ENCODE peak calls at places on chromosomes 6 and 20, in seven cellular contexts. I, W, R, C, T, B and P are unnamed samples.

GRCh38 chr6:111651185-111652034 is 45.7 kb upstream of the TRAF3IP2 start:
- DNase-seq in I (no peak), W (no peak), B (no peak), R (no peak), T (no peak), C (no peak), P (no peak)

GRCh38 chr20:12721636-12722035 is 287.1 kb upstream of the SPTLC3 start:
- DNase-seq in I (no peak), R (no peak), B (no peak), T (no peak), W (no peak), C (no peak), P (no peak)

GRCh38 chr6:136956590-136957573 is 34.8 kb downstream of the SLC35D3 start:
- DNase-seq in I (no peak), C (no peak), B (no peak), R (no peak), W (no peak), T (no peak), P (peak; percentile 20)

GRCh38 chr6:68958327-68958726 is 323.2 kb downstream of the ADGRB3 start:
- DNase-seq in R (no peak), I (no peak), C (no peak), B (no peak), T (no peak), W (no peak), P (no peak)

GRCh38 chr6:101722991-101723579 is 329.6 kb downstream of the GRIK2 start:
- DNase-seq in I (no peak), C (peak; percentile 88), R (no peak), W (no peak), T (no peak), B (no peak), P (no peak)

GRCh38 chr20:47929368-47930115 is 144.3 kb upstream of the SULF2 start:
- DNase-seq in C (peak; percentile 84), I (peak; percentile 13), B (no peak), T (no peak), R (no peak), W (no peak), P (no peak)

GRCh38 chr20:41697861-41698559 is 79.8 kb upstream of the CHD6 start:
- DNase-seq in R (no peak), T (no peak), I (peak; percentile 17), W (no peak), C (peak; percentile 8), B (no peak), P (peak; percentile 71)

GRCh38 chr20:57840504-57841296 is 130.9 kb upstream of the PMEPA1 start:
- DNase-seq in C (no peak), W (no peak), I (no peak), B (no peak), T (no peak), R (no peak), P (no peak)

GRCh38 chr20:16758459-16759160 is 10.5 kb downstream of the OTOR start:
- DNase-seq in B (no peak), W (no peak), C (no peak), T (no peak), R (no peak), I (no peak), P (no peak)

GRCh38 chr6:15493437-15494168 is 169.2 kb downstream of the DTNBP1 start:
- DNase-seq in B (no peak), C (peak; percentile 50), T (no peak), R (no peak), W (no peak), I (no peak), P (no peak)

GRCh38 chr20:34642009-34642408 is 34.9 kb downstream of the PIGU start:
- DNase-seq in B (no peak), I (no peak), T (no peak), R (no peak), C (no peak), W (no peak), P (no peak)

GRCh38 chr6:41878961-41879405 is 16.2 kb downstream of the USP49 start:
- DNase-seq in W (no peak), B (no peak), R (no peak), C (peak; percentile 63), I (no peak), T (no peak), P (no peak)

GRCh38 chr20:59063358-59064213 is 21.0 kb upstream of the PRELID3B start:
- DNase-seq in T (no peak), I (no peak), R (no peak), B (no peak), W (peak; percentile 42), C (peak; percentile 92), P (no peak)

GRCh38 chr6:1787894-1788293 is 178.2 kb downstream of the FOXC1 start:
- DNase-seq in B (no peak), T (no peak), W (no peak), I (peak; percentile 50), C (peak; percentile 84), R (no peak), P (no peak)

GRCh38 chr6:130760006-130760405 is 67.2 kb upstream of the SMLR1 start:
- DNase-seq in C (peak; percentile 22), T (no peak), B (no peak), W (no peak), R (no peak), I (no peak), P (no peak)

GRCh38 chr6:125197795-125198269 is 44.3 kb downstream of the TPD52L1 start:
- DNase-seq in R (peak; percentile 62), I (peak; percentile 63), T (peak; percentile 73), B (peak; percentile 62), C (peak; percentile 64), W (peak; percentile 37), P (no peak)

GRCh38 chr6:37630281-37630799 is 67.3 kb downstream of the MDGA1 start:
- DNase-seq in R (no peak), W (no peak), B (no peak), I (no peak), C (peak; percentile 100), T (peak; percentile 59), P (no peak)

GRCh38 chr6:116218866-116219265 is 35.0 kb downstream of the TSPYL4 start:
- DNase-seq in T (no peak), R (no peak), W (no peak), B (no peak), I (no peak), C (no peak), P (no peak)

GRCh38 chr6:144190593-144190992 is 40.3 kb downstream of the STX11 start:
- DNase-seq in C (peak; percentile 59), T (no peak), W (no peak), R (no peak), B (no peak), I (peak; percentile 6), P (no peak)

GRCh38 chr20:10863337-10864060 is 189.7 kb upstream of the JAG1 start:
- DNase-seq in C (peak; percentile 87), T (no peak), I (no peak), W (no peak), R (no peak), B (no peak), P (no peak)

GRCh38 chr6:91045152-91045551 is 458.3 kb upstream of the MAP3K7 start:
- DNase-seq in C (no peak), B (no peak), I (no peak), R (no peak), W (no peak), T (no peak), P (no peak)

GRCh38 chr20:20003088-20003954 is 13.8 kb upstream of the NAA20 start:
- DNase-seq in C (no peak), I (peak; percentile 69), T (peak; percentile 50), B (no peak), R (no peak), W (no peak), P (no peak)

GRCh38 chr6:142378138-142378875 is 76.5 kb downstream of the ADGRG6 start:
- DNase-seq in T (no peak), I (no peak), B (no peak), W (no peak), R (no peak), C (peak; percentile 94), P (no peak)

GRCh38 chr6:42783177-42783875 is 1.5 kb downstream of the BICRAL start:
- DNase-seq in W (peak; percentile 84), R (peak; percentile 84), T (peak; percentile 70), B (peak; percentile 86), C (peak; percentile 33), I (peak; percentile 72), P (peak; percentile 74)

GRCh38 chr6:113674075-113674474 is 183.1 kb upstream of the MARCKS start:
- DNase-seq in R (no peak), I (no peak), T (no peak), W (no peak), C (no peak), B (no peak), P (no peak)

GRCh38 chr20:46393967-46394366 is 12.4 kb downstream of the ELMO2 start:
- DNase-seq in C (no peak), B (no peak), I (no peak), R (no peak), W (no peak), T (no peak), P (no peak)

DNA sequence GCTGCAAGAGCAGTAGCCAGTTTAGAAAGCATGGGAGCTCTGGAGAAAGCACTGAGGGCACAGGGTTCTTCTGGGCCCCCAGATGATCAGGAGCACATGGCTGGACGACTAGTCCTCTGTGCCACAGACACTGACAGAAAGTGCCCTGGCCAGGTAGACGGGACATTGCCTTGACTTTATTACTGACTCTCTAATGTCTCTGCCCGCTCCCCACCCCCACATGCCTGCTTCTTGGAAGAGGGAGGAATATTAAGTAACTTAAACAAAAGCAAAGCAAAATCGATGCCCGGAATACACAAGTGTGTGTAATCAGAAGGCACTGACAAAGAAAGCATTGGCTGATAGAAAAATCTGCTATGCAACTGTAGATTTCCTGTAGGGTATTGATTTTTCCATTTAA is 99.3 kb downstream of the SOBP start:
- DNase-seq in R (no peak), I (no peak), B (no peak), T (no peak), W (no peak), C (no peak), P (no peak)
- TF ChIP-seq CTCF in R (no peak), I (no peak), B (no peak), T (no peak), W (no peak), C (no peak), P (no peak)

DNA sequence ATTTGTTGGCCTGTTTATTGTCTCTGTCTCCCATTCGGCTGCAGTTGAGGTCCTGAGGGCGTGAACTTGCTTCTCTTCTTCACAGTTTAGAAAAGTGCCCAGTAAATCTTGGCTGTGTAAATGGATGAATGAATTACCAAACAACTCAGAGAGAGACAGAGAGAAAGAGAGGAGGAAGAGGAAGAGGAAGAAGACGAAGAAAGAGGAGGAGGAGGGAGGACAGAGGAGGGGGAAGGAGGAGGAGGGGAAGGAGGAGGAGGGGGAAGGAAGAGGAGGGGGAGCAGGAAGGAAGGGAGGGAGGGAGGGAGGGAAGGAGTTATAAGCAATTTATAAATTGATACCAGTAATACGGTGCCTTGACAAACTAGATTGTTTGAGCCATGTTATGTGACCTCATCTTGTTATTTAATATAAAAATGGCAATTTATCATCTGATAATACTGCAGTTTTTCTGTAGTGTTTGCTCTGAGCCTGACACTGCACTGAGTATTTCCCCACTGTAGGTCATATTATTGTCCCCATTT is 18.7 kb downstream of the HCK start:
- DNase-seq in T (no peak), C (no peak), W (no peak), I (no peak), R (no peak), B (no peak), P (no peak)
- H3K4me1 ChIP-seq in T (peaks cover 56% of the 10 kb centered on the region), C (no peaks in the 10 kb centered on the region), W (no peaks in the 10 kb centered on the region), I (no peaks in the 10 kb centered on the region), R (no peaks in the 10 kb centered on the region), B (no peaks in the 10 kb centered on the region), P (no peaks in the 10 kb centered on the region)

GRCh38 chr6:74991573-74992332 is 214.1 kb downstream of the COL12A1 start:
- DNase-seq in I (no peak), R (no peak), C (peak; percentile 88), B (no peak), T (no peak), W (no peak), P (no peak)
- TF ChIP-seq CTCF in I (peak; percentile 20), R (no peak), C (no peak), B (no peak), T (no peak), W (no peak), P (peak; percentile 9)

GRCh38 chr20:63740501-63741353 is 1.2 kb downstream of the SLC2A4RG start:
- DNase-seq in I (peak; percentile 97), T (peak; percentile 92), R (peak; percentile 91), W (peak; percentile 95), C (peak; percentile 72), B (peak; percentile 94), P (peak; percentile 98)
- H3K4me1 ChIP-seq in I (peaks cover 27% of the 10 kb centered on the region), T (peaks cover 48% of the 10 kb centered on the region), R (peaks cover 41% of the 10 kb centered on the region), W (peaks cover 33% of the 10 kb centered on the region), C (peaks cover 15% of the 10 kb centered on the region), B (peaks cover 41% of the 10 kb centered on the region), P (peaks cover 28% of the 10 kb centered on the region)